ENCODE peak calls at places on chromosomes 11 and 22, in ten cellular contexts. C, W, M, N, L, T, Z, X, K and A are unnamed samples.
A peak's percentile ranks its signal among the peaks of the same experiment; 100 is the strongest.

GRCh38 chr11:132082566-132082965 is 712.2 kb downstream of the NTM start:
- DNase-seq in C (no peak), W (no peak), M (no peak), N (no peak), L (no peak), T (no peak), Z (no peak), X (no peak), K (no peak), A (no peak)

GRCh38 chr11:102761646-102762238 is 18.7 kb downstream of the MMP10 start:
- DNase-seq in C (no peak), W (no peak), M (no peak), N (no peak), L (no peak), T (no peak), Z (no peak), X (no peak), K (no peak), A (no peak)

GRCh38 chr11:79026803-79027445 is 413.9 kb downstream of the TENM4 start:
- DNase-seq in C (no peak), W (no peak), M (no peak), N (no peak), L (no peak), T (no peak), Z (no peak), X (peak; percentile 41), K (no peak), A (no peak)

GRCh38 chr11:132802932-132803331 is 729.4 kb downstream of the OPCML start:
- DNase-seq in C (no peak), W (no peak), M (no peak), N (no peak), L (no peak), T (no peak), Z (no peak), X (no peak), K (no peak), A (no peak)

GRCh38 chr11:27694992-27695391 is 5.3 kb downstream of the BDNF start:
- DNase-seq in C (no peak), W (no peak), M (no peak), N (peak; percentile 34), L (no peak), T (no peak), Z (no peak), X (peak; percentile 62), K (no peak), A (no peak)

GRCh38 chr11:43135966-43136534 is 175.7 kb upstream of the API5 start:
- DNase-seq in C (no peak), W (no peak), M (no peak), N (no peak), L (no peak), T (no peak), Z (no peak), X (no peak), K (no peak), A (no peak)

GRCh38 chr11:100612766-100613165 is 74.3 kb upstream of the ARHGAP42 start:
- DNase-seq in C (no peak), W (no peak), M (no peak), N (no peak), L (no peak), T (no peak), Z (no peak), X (no peak), K (no peak), A (no peak)

GRCh38 chr11:6405837-6406236 is 13.1 kb downstream of the APBB1 start:
- DNase-seq in C (no peak), W (no peak), M (no peak), N (no peak), L (no peak), T (no peak), Z (no peak), X (no peak), K (no peak), A (no peak)

GRCh38 chr22:44316393-44317162 is 3.8 kb upstream of the SHISAL1 start:
- DNase-seq in C (no peak), W (no peak), M (no peak), N (peak; percentile 47), L (no peak), T (no peak), Z (no peak), X (no peak), K (no peak), A (no peak)

GRCh38 chr11:95805869-95806268 is 15.6 kb downstream of the CEP57 start:
- DNase-seq in C (no peak), W (no peak), M (no peak), N (no peak), L (no peak), T (no peak), Z (no peak), X (no peak), K (no peak), A (no peak)

GRCh38 chr22:29308791-29309262 is 2.4 kb downstream of the GAS2L1 start:
- DNase-seq in C (no peak), W (no peak), M (no peak), N (peak; percentile 72), L (no peak), T (no peak), Z (no peak), X (peak; percentile 69), K (no peak), A (no peak)

GRCh38 chr22:27420817-27421361 is 380.7 kb downstream of the MN1 start:
- DNase-seq in C (no peak), W (no peak), M (peak; percentile 75), N (peak; percentile 92), L (peak; percentile 47), T (peak; percentile 70), Z (peak; percentile 65), X (peak; percentile 98), K (no peak), A (no peak)

GRCh38 chr22:37604875-37605274 is 3.8 kb upstream of the GGA1 start:
- DNase-seq in C (no peak), W (no peak), M (no peak), N (no peak), L (no peak), T (no peak), Z (no peak), X (no peak), K (no peak), A (no peak)

GRCh38 chr11:117434481-117434880 is 106.8 kb downstream of the CEP164 start:
- DNase-seq in C (no peak), W (no peak), M (no peak), N (no peak), L (no peak), T (no peak), Z (no peak), X (no peak), K (no peak), A (no peak)
- TF ChIP-seq CTCF in C (no peak), W (no peak), M (no peak), N (no peak), L (no peak), T (no peak), Z (no peak), X (no peak), K (no peak), A (no peak)

GRCh38 chr11:57001674-57002401 is 13.1 kb downstream of the OR5AK2 start:
- DNase-seq in C (no peak), W (no peak), M (no peak), N (peak; percentile 6), L (no peak), T (no peak), Z (no peak), X (peak; percentile 14), K (no peak), A (no peak)
- TF ChIP-seq CTCF in C (no peak), W (peak; percentile 28), M (no peak), N (no peak), L (no peak), T (no peak), Z (no peak), X (peak; percentile 41), K (peak; percentile 41), A (peak; percentile 68)

GRCh38 chr11:105046898-105047579 is 1.9 kb upstream of the CARD16 start:
- DNase-seq in C (no peak), W (no peak), M (no peak), N (peak; percentile 87), L (no peak), T (no peak), Z (peak; percentile 32), X (peak; percentile 87), K (no peak), A (no peak)
- TF ChIP-seq CTCF in C (no peak), W (no peak), M (no peak), N (no peak), L (no peak), T (no peak), Z (no peak), X (no peak), K (no peak), A (no peak)

DNA sequence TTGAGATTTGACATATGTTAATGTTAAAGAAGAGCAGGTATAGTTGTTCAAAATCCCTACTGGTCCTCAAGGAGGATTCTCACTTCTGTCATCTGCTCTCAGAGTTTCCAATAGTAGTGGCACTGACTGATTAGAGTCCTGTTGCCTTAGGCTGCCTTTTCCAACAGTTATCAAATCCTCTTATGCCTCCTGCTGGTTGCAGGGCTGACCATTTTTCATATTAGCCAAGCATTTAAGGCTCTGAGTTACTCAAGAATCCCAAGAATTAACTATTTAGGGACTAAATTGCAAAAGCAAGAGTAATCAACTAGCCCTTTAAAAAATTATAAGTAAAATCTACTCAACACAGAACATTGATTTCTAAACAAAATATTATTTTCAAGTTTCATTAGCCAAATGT is 212.0 kb upstream of the CHORDC1 start:
- DNase-seq in C (peak; percentile 34), W (no peak), M (no peak), N (peak; percentile 73), L (no peak), T (no peak), Z (no peak), X (no peak), K (no peak), A (no peak)
- TF ChIP-seq CTCF in C (peak; percentile 46), W (peak; percentile 49), M (no peak), N (peak; percentile 67), L (no peak), T (peak; percentile 18), Z (no peak), X (no peak), K (no peak), A (peak; percentile 55)

GRCh38 chr11:63610604-63611394 is 3.4 kb downstream of the PLAAT3 start:
- DNase-seq in C (no peak), W (no peak), M (no peak), N (no peak), L (no peak), T (no peak), Z (no peak), X (no peak), K (peak; percentile 35), A (no peak)
- TF ChIP-seq CTCF in C (no peak), W (no peak), M (no peak), N (no peak), L (no peak), T (no peak), Z (no peak), X (no peak), K (no peak), A (peak; percentile 61)

GRCh38 chr11:26286472-26287066 is 45.4 kb upstream of the ANO3 start:
- DNase-seq in C (peak; percentile 23), W (no peak), M (no peak), N (peak; percentile 27), L (no peak), T (no peak), Z (no peak), X (peak; percentile 53), K (peak; percentile 29), A (no peak)
- TF ChIP-seq CTCF in C (peak; percentile 67), W (peak; percentile 61), M (no peak), N (peak; percentile 52), L (no peak), T (peak; percentile 27), Z (no peak), X (peak; percentile 63), K (no peak), A (peak; percentile 71)